ENCODE peak calls at places on chromosome 19, in eight cellular contexts. A is T-helper 2 cell; O is ascending aorta; L is stimulated activated CD8-positive, alpha-beta memory T cell treated with anti-CD3 and anti-CD28 coated beads, Interleukin-12 subunit alpha, Interleukin-12 subunit beta, amount 100 ng/mL, for 4 hours; C is central memory CD8-positive, alpha-beta T cell; U is NCI-H2107; R is nephron progenitor cell; Z is fibroblast of gingiva. V is an unnamed sample.

GRCh38 chr19:41569481-41570150 is 6.3 kb upstream of the CEACAM21 start:
- DNase-seq in O (no peak), R (no peak), L (no peak), C (no peak), Z (no peak), U (no peak), A (no peak), V (no peak)

GRCh38 chr19:56595548-56595899 is 422 bp downstream of the ZNF71 start:
- DNase-seq in O (no peak), U (no peak), C (no peak), R (no peak), Z (peak), L (no peak), A (no peak), V (no peak)

GRCh38 chr19:6723738-6724137 is 3.3 kb upstream of the C3 start:
- DNase-seq in A (no peak), U (no peak), O (no peak), C (no peak), R (no peak), L (no peak), Z (peak), V (peak)

GRCh38 chr19:32881766-32882165 is 12.2 kb upstream of the SLC7A9 start:
- DNase-seq in R (no peak), O (no peak), A (no peak), U (no peak), L (no peak), Z (no peak), C (no peak), V (no peak)

GRCh38 chr19:51365211-51366049 is 758 bp downstream of the ETFB start:
- DNase-seq in O (no peak), L (no peak), Z (peak), C (no peak), R (no peak), U (no peak), A (no peak), V (peak)

GRCh38 chr19:34310494-34310981 is 54.5 kb upstream of the GPI start:
- DNase-seq in A (no peak), R (no peak), C (no peak), O (no peak), U (no peak), L (no peak), Z (no peak), V (peak)

GRCh38 chr19:39408392-39409206 is 2.0 kb downstream of the ZFP36 start:
- DNase-seq in R (no peak), Z (peak), A (no peak), O (no peak), U (no peak), C (peak), L (no peak), V (no peak)

GRCh38 chr19:46610851-46611770 is 10.0 kb downstream of the CALM3 start:
- DNase-seq in R (no peak), C (no peak), L (no peak), O (no peak), Z (peak), U (no peak), A (no peak), V (peak)

GRCh38 chr19:52007805-52008557 is at the start of gene ZNF615:
- DNase-seq in O (peak), L (peak), A (peak), R (peak), U (peak), Z (peak), C (peak), V (no peak)

GRCh38 chr19:35919306-35919705 is 11.2 kb upstream of the TYROBP start:
- DNase-seq in L (no peak), A (no peak), C (no peak), R (no peak), Z (no peak), U (no peak), O (no peak), V (no peak)

GRCh38 chr19:2449019-2449418 is 7.7 kb downstream of the LMNB2 start:
- DNase-seq in O (no peak), R (no peak), L (no peak), U (no peak), A (no peak), Z (peak), C (no peak), V (no peak)

GRCh38 chr19:39106201-39106600 is 19.4 kb upstream of the PAK4 start:
- DNase-seq in Z (no peak), A (no peak), C (no peak), L (no peak), R (no peak), O (no peak), U (no peak), V (no peak)

GRCh38 chr19:35995655-35995993 is 636 bp downstream of the SDHAF1 start:
- DNase-seq in C (peak), U (no peak), R (peak), Z (peak), L (no peak), O (no peak), A (no peak), V (peak)

GRCh38 chr19:56136362-56136761 is 4.7 kb upstream of the ZNF444 start:
- DNase-seq in C (no peak), U (no peak), A (no peak), L (no peak), Z (no peak), O (no peak), R (no peak), V (no peak)

GRCh38 chr19:18205180-18205915 is 1.5 kb upstream of the RAB3A start:
- DNase-seq in L (no peak), A (no peak), C (no peak), R (peak), U (no peak), Z (peak), O (peak), V (peak)

GRCh38 chr19:29831041-29831548 is 19.3 kb downstream of the CCNE1 start:
- DNase-seq in O (no peak), A (no peak), C (no peak), R (no peak), U (no peak), Z (no peak), L (no peak), V (no peak)

GRCh38 chr19:4636151-4636717 is 3.1 kb upstream of the TNFAIP8L1 start:
- DNase-seq in C (peak), U (peak), A (peak), O (no peak), Z (peak), L (peak), R (peak), V (peak)

GRCh38 chr19:13888281-13888680 is 11.3 kb downstream of the NANOS3 start:
- DNase-seq in R (no peak), L (no peak), O (no peak), U (no peak), Z (no peak), A (no peak), C (no peak), V (no peak)

GRCh38 chr19:36488118-36488815 is 1.1 kb downstream of the ZNF566 start:
- DNase-seq in O (no peak), U (no peak), L (no peak), A (no peak), C (no peak), R (no peak), Z (no peak), V (peak)

GRCh38 chr19:33497151-33497777 is 24.3 kb downstream of the PEPD start:
- DNase-seq in R (no peak), Z (no peak), O (no peak), A (no peak), U (no peak), L (no peak), C (no peak), V (no peak)

GRCh38 chr19:53224606-53225005 is 30.1 kb downstream of the ZNF677 start:
- DNase-seq in R (no peak), Z (no peak), O (no peak), L (no peak), C (no peak), U (no peak), A (no peak), V (no peak)

GRCh38 chr19:47190167-47190727 is 40.8 kb downstream of the BBC3 start:
- DNase-seq in O (peak), L (no peak), Z (peak), R (peak), C (no peak), U (no peak), A (peak), V (no peak)

GRCh38 chr19:21848706-21849105 is 12.7 kb upstream of the ZNF43 start:
- DNase-seq in R (no peak), O (no peak), U (no peak), C (no peak), A (no peak), L (no peak), Z (no peak), V (no peak)

GRCh38 chr19:38735257-38735686 is 9.0 kb downstream of the CAPN12 start:
- DNase-seq in U (no peak), A (no peak), R (peak), C (peak), Z (no peak), O (no peak), L (no peak), V (peak)

V was measured in OCI-LY7.